ENCODE peak calls at places on chromosomes 7 and 10, in five cellular contexts. W, S, R, V and A are unnamed samples.

GRCh38 chr10:86344714-86345161 is 21.9 kb downstream of the GRID1 start:
- DNase-seq in W (peak), S (peak), R (no peak), V (no peak), A (no peak)

GRCh38 chr7:112362053-112362650 is 88.1 kb upstream of the IFRD1 start:
- DNase-seq in W (no peak), S (no peak), R (no peak), V (no peak), A (no peak)

GRCh38 chr10:72834183-72834825 is 59.2 kb upstream of the OIT3 start:
- DNase-seq in W (no peak), S (no peak), R (no peak), V (peak), A (no peak)

GRCh38 chr7:21911341-21911875 is 34.3 kb downstream of the CDCA7L start:
- DNase-seq in W (no peak), S (no peak), R (no peak), V (no peak), A (no peak)

GRCh38 chr7:47720141-47720906 is 138.4 kb upstream of the TNS3 start:
- DNase-seq in W (no peak), S (no peak), R (peak), V (no peak), A (no peak)

GRCh38 chr10:105751688-105752087 is 1110.6 kb downstream of the SORCS3 start:
- DNase-seq in W (no peak), S (no peak), R (no peak), V (no peak), A (no peak)

GRCh38 chr7:143015926-143016490 is 10.9 kb downstream of the OR9A2 start:
- DNase-seq in W (no peak), S (no peak), R (no peak), V (no peak), A (no peak)

GRCh38 chr7:91089382-91089963 is 174.8 kb upstream of the FZD1 start:
- DNase-seq in W (no peak), S (no peak), R (no peak), V (peak), A (no peak)

GRCh38 chr10:115417585-115418265 is 324.6 kb downstream of the ATRNL1 start:
- DNase-seq in W (no peak), S (no peak), R (no peak), V (peak), A (peak)

GRCh38 chr7:154886591-154886990 is 116.3 kb downstream of the PAXIP1 start:
- DNase-seq in W (no peak), S (no peak), R (no peak), V (no peak), A (no peak)

GRCh38 chr7:149354119-149354518 is 92.1 kb downstream of the ZNF783 start:
- DNase-seq in W (no peak), S (no peak), R (no peak), V (no peak), A (no peak)

GRCh38 chr10:113820507-113820906 is 33.4 kb downstream of the DCLRE1A start:
- DNase-seq in W (no peak), S (no peak), R (no peak), V (no peak), A (no peak)

GRCh38 chr7:114087674-114088539 is 169.1 kb upstream of the PPP1R3A start:
- DNase-seq in W (peak), S (no peak), R (peak), V (no peak), A (no peak)

DNA sequence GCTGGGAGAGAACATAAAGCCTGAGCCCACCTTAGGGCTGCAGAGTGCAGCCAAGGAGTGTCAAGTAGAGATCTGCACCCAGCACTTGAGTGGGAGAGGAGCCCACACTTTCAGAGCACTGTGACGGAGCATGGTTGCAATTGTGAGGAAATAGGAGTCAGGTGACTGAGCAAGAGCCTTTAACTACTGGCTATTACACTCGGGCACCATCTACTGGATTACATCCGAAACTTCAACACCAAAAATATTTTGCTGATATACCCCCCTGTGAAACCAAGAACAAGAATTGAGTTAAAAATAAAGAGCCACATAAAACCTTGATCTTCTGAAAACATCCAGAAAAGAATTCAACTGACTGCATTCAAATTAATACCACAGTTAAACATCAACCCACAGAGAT is 657.9 kb downstream of the NXPH1 start:
- DNase-seq in W (no peak), S (no peak), R (no peak), V (no peak), A (no peak)
- TF ChIP-seq CTCF in W (no peak), S (no peak), R (no peak), V (no peak), A (no peak)

GRCh38 chr10:97400665-97401454 is at the start of gene RRP12:
- DNase-seq in W (peak), S (peak), R (peak), V (peak), A (peak)
- H3K27ac ChIP-seq in W (peak), S (peak), R (peak), V (peak), A (peak)

GRCh38 chr10:110892602-110893001 is 20.9 kb downstream of the PDCD4 start:
- DNase-seq in W (no peak), S (no peak), R (no peak), V (no peak), A (no peak)

GRCh38 chr10:110898391-110898790 is 20.6 kb downstream of the BBIP1 start:
- DNase-seq in W (no peak), S (no peak), R (no peak), V (no peak), A (no peak)

GRCh38 chr10:110897184-110897583 is 21.8 kb downstream of the BBIP1 start:
- DNase-seq in W (peak), S (no peak), R (no peak), V (no peak), A (no peak)

DNA sequence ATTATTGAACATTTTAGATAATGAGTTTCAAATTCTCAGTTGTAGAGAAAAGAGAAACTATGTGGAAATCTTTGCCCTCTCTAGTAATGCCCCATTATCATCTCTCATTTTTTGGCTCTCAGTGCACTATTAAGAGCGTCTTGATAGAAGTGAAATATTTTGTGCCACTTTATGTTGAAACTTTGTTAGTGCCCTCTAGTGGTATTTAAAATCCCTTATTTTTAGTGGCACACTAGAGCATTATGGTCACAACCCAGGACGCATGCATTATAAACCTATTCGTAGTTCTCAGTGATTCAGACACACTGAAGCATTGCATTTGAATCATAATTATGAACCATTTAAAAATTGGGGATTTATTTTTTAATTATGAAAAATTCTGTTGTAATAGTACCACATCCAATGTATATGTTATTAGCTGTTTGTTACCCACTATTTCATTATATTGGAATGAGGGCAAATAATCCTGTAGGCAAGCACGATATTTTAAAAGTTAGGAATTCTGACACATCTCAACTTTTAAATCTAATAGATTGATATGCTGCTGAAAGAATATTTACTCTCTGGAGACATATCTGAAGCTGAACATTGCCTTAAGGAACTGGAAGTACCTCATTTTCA is 21.9 kb downstream of the PDCD4 start:
- DNase-seq in W (no peak), S (no peak), R (no peak), V (peak), A (no peak)
- TF ChIP-seq CTCF in W (peak), S (peak), R (peak), V (peak), A (peak)

DNA sequence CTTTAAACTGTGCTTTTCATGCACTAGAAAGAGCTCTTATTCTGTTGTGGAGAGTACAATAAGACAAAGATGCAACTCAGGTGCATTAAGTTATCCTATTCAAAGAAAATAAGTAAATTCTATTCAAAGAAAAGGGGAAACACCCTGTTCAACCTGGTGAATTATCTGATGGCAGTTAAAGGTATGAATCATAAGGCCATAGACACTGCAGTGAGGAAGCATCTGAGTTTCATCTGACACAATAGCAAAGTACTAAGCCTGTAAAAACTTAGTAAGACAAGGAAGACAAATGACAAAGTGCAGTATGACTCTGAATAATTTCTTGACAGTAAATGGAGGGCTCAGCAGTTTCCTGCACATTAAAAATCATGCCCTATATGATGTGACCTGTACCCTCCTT is 91.0 kb upstream of the LRRTM3 start:
- DNase-seq in W (no peak), S (no peak), R (no peak), V (peak), A (peak)
- H3K27ac ChIP-seq in W (no peak), S (no peak), R (no peak), V (peak), A (peak)

GRCh38 chr10:48902096-48902495 is 37.5 kb downstream of the LRRC18 start:
- DNase-seq in W (no peak), S (no peak), R (no peak), V (no peak), A (no peak)
- TF ChIP-seq CTCF in W (no peak), S (no peak), R (no peak), V (no peak), A (no peak)

DNA sequence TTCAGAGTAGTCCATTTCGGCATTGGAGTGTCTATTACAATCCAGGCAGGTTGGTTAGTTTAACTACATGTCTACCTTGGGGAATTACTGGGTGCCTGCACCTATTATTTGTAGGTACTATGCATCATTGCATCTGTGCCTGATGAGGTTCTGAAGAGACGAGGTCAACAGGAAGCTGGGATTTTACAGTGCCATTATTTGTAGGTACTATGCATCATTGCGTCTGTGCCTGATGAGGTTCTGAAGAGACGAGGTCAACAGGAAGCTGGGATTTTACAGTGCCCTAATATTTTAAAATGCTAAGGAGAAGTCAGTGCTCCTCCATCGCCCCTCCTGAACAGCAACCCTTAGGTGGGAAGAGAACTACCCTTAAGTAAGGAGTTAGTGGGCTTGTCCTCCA is 41.7 kb downstream of the NPY start:
- DNase-seq in W (no peak), S (no peak), R (no peak), V (no peak), A (no peak)
- H3K27ac ChIP-seq in W (no peak), S (no peak), R (no peak), V (no peak), A (no peak)

DNA sequence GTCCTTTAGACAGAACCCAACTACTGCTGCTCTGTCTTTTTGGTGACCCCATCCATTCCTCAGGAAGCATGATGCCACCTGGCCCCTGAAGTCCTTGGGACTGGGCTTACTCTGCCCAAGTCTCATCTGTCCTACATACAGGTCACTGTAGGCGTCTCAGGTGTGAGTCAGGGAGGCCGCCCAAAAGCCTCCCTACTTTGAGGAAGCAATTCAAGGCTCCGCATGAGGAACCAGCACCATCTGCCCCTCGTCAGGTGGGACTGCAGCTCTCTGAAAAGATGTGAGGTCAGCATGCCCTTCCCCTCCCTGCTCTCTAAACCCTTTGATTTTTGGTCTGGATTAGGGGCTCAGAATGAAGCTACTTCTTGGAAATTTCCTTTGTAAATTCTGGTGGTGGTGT is 354.8 kb downstream of the CXCL12 start:
- DNase-seq in W (no peak), S (no peak), R (no peak), V (no peak), A (no peak)
- TF ChIP-seq CTCF in W (no peak), S (no peak), R (no peak), V (no peak), A (peak)

DNA sequence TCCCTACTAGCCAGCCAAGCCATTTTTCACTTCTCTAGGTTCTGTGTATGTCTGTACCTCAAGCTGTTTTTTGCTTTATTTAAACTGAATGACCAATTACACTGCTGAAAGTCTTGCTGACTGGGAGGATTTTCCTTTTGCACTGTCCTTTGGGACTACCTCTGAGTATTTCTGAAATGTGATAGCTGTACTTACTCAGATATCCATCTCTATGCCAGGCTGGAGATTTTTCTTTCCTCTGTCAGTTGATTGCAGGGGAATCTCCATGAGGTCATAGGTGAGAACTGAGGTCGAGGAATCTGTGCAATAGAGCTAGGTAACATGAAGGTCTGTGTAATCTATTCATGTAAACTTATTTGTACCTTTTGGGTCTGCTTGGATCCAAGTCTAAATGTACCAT is 38.9 kb upstream of the ANKRD1 start:
- DNase-seq in W (no peak), S (no peak), R (no peak), V (no peak), A (no peak)
- H3K27ac ChIP-seq in W (no peak), S (no peak), R (no peak), V (no peak), A (no peak)

DNA sequence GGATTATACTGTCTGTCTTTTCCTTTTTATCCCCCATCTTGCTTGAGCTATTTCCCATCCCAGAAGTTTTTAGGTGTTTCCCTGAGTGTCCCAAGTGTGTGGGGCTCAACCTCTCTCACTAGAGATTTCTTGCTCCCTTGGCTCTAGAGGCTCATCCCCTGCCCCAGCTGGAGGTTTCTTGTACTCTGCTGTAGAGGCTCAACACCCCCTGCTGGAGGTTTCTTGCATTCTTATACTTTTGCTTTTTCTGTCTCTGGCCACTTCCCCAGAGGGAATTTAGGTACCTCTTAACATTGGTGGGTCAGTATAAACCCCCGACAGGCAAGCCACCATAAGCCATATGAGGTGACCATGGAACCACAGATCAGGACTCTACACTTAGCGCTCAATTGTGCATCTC is 114.2 kb upstream of the FAM3C start:
- DNase-seq in W (no peak), S (no peak), R (no peak), V (no peak), A (no peak)
- TF ChIP-seq CTCF in W (peak), S (no peak), R (no peak), V (no peak), A (peak)

GRCh38 chr7:1123721-1124120 is 35.8 kb downstream of the GPER1 start:
- DNase-seq in W (peak), S (peak), R (peak), V (no peak), A (no peak)
- H3K27ac ChIP-seq in W (peak), S (peak), R (no peak), V (no peak), A (no peak)